ENCODE peak calls at places on chromosomes 16 and 17, in six cellular contexts. R is lung; J is brain microvascular endothelial cell; W is CD4-positive, alpha-beta T cell; I is CD8-positive, alpha-beta T cell; K is endothelial cell. Q is an unnamed sample.

GRCh38 chr17:51617876-51618455 is 357.6 kb downstream of the UTP18 start:
- DNase-seq in I (no peak), K (no peak), R (no peak), W (no peak), J (no peak), Q (no peak)

GRCh38 chr16:57562669-57563486 is 20.4 kb downstream of the ADGRG5 start:
- DNase-seq in W (no peak), I (no peak), R (no peak), J (no peak), K (no peak), Q (peak)

GRCh38 chr16:2090819-2091721 is 43.3 kb downstream of the TSC2 start:
- DNase-seq in R (peak), I (no peak), K (peak), J (peak), W (no peak), Q (no peak)

GRCh38 chr17:28427372-28427771 is 21.4 kb upstream of the SLC46A1 start:
- DNase-seq in J (no peak), R (no peak), K (no peak), I (no peak), W (no peak), Q (no peak)

GRCh38 chr17:70629902-70630301 is 460.6 kb downstream of the KCNJ2 start:
- DNase-seq in W (no peak), J (no peak), R (no peak), K (no peak), I (no peak), Q (no peak)

GRCh38 chr17:51015145-51015558 is 105.5 kb downstream of the SPAG9 start:
- DNase-seq in W (no peak), I (no peak), R (no peak), K (no peak), J (no peak), Q (no peak)

GRCh38 chr17:80780381-80781187 is 211.1 kb upstream of the CHMP6 start:
- DNase-seq in K (no peak), R (no peak), I (no peak), J (no peak), W (no peak), Q (no peak)

GRCh38 chr17:74522381-74523090 is 8.7 kb downstream of the CD300LB start:
- DNase-seq in W (no peak), I (no peak), R (peak), K (no peak), J (no peak), Q (peak)

GRCh38 chr16:81067166-81067565 is 9.9 kb downstream of the C16orf46 start:
- DNase-seq in J (no peak), R (no peak), K (no peak), I (no peak), W (no peak), Q (no peak)

GRCh38 chr16:21194771-21195301 is 16.5 kb downstream of the ZP2 start:
- DNase-seq in J (peak), K (no peak), W (no peak), I (no peak), R (no peak), Q (no peak)

GRCh38 chr17:65683428-65683827 is 122.0 kb upstream of the AXIN2 start:
- DNase-seq in J (no peak), I (no peak), W (no peak), R (no peak), K (no peak), Q (no peak)
- TF ChIP-seq CTCF in J (no peak), I (no peak), W (no peak), R (no peak), K (no peak), Q (no peak)

GRCh38 chr17:63223212-63223911 is 222.7 kb downstream of the CYB561 start:
- DNase-seq in R (no peak), I (no peak), J (no peak), W (no peak), K (no peak), Q (no peak)

GRCh38 chr17:63224644-63225043 is 221.5 kb downstream of the CYB561 start:
- DNase-seq in W (no peak), I (no peak), J (no peak), K (no peak), R (no peak), Q (no peak)

GRCh38 chr17:63221941-63222340 is 224.2 kb downstream of the CYB561 start:
- DNase-seq in K (no peak), I (no peak), J (no peak), W (no peak), R (no peak), Q (no peak)

GRCh38 chr17:63222655-63223054 is 223.5 kb downstream of the CYB561 start:
- DNase-seq in K (no peak), W (no peak), R (no peak), J (peak), I (no peak), Q (no peak)
- TF ChIP-seq CTCF in K (no peak), W (no peak), R (no peak), J (peak), I (no peak), Q (no peak)

GRCh38 chr17:77734371-77735050 is 224.0 kb upstream of the TNRC6C start:
- DNase-seq in I (no peak), J (peak), K (no peak), W (no peak), R (peak), Q (peak)
- TF ChIP-seq CTCF in I (no peak), J (no peak), K (no peak), W (no peak), R (no peak), Q (no peak)

DNA sequence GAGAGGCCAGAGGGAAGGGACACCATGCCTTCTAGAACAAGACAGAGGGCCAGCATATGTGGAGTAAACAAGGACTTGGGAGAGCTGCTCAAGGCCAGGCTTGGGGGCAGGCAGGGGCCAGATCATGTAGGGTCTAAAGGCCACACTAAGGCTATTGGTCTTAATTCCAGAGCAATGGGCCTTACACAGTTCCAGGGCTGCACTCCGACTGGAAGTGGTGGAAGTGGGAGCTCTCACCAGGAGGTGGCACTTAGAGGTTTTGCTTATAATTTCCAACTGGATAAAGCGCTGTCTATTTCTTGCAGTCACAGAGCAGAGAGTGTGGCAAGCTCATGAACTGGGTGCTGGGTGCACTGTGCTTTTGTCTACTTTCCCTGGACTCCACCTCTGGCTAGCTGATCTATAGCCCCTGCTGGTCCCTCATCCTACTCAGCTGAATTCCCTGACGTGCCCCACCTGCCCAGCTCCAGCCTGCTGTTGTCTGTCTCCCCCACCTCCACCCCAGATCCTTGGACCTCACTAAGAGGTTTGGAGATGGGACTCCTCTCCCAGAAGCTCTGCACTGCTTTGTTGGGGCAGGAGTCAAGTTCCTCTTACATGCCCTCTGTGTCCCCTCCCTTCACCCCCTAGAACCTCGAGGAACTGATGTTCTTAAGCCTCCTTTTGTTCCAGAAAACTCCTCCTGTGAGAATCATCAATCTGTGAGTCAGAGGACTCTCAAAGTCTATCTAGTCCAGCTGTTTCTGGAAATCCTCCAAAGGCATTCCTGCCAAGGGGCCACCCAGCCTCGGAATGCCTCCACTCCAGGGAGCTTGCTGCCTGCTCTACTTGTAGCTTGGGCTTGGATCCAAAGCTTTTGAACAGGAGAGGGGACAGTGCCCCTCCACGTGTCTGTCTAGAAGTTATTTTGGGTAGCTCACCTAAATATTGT is 48.1 kb upstream of the KSR1 start:
- DNase-seq in R (no peak), K (no peak), J (peak), W (no peak), I (no peak), Q (no peak)
- TF ChIP-seq CTCF in R (no peak), K (no peak), J (peak), W (no peak), I (no peak), Q (peak)

DNA sequence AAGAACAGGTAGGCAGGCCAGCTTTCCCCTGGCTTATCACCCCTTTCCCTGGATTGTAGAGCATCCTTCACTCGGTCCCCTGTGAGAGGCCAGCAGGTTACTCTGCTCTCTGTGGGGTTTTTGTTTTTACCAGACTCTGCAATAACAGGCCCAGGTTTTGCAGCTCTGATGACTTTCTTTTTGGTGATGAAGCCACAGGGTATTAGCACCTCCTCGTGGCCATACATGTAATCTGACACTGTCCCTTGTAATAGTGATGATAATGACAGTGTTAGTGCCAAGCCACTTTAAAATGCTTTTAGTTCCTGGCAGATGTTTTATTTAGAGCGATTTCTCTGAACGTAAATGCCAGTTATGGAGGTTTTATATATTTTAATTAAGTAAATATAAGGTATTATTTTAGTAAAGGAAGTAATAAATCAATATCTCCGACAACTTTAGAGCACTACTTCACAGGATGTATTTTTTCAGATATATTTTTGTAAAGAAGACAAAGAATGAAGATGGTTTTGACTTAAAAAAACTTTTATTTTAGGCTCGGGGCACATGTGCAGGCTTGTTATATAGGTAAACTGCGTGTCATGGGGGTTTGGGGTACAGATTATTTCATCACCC is 38.0 kb upstream of the CPHXL start:
- DNase-seq in W (peak), R (peak), K (peak), I (peak), J (peak), Q (no peak)
- TF ChIP-seq CTCF in W (peak), R (peak), K (peak), I (peak), J (peak), Q (peak)

DNA sequence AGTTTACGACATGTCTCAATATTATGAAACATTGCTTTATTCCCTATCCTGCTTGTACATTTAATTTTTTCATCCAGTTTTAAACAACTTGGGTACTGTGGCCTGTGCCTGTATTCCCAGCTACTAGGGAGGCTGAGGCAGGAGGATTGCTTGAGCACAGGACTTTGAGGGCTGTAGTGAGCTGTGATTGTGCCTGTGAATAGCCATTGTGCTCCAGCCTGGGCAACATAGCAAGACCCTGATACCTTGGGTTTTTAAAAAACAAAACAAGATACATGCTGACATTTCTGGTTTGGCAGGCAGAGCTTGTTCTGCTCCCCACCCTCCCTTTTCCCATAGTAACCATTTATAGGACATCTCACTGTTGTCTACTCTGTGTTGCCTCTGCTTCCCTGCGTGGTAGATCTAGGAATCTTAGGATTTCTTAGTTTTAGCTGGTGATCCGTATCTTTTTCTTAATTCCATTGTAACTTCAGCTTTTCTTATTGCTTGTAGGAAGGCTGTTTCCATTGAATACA is 35.6 kb downstream of the TENT4B start:
- DNase-seq in K (no peak), I (no peak), J (no peak), W (no peak), R (no peak), Q (no peak)
- TF ChIP-seq CTCF in K (no peak), I (no peak), J (no peak), W (no peak), R (no peak), Q (no peak)

GRCh38 chr17:33028061-33028460 is 36.4 kb downstream of the SPACA3 start:
- DNase-seq in K (no peak), I (no peak), W (no peak), J (no peak), R (no peak), Q (no peak)
- TF ChIP-seq CTCF in K (no peak), I (no peak), W (no peak), J (no peak), R (no peak), Q (no peak)

GRCh38 chr17:43010667-43011308 is 4.2 kb downstream of the IFI35 start:
- DNase-seq in I (no peak), K (no peak), J (no peak), R (no peak), W (no peak), Q (no peak)

GRCh38 chr17:43003542-43004172 is 2.9 kb upstream of the IFI35 start:
- DNase-seq in J (no peak), K (no peak), W (no peak), R (no peak), I (no peak), Q (no peak)

GRCh38 chr17:43011728-43012472 is 5.3 kb downstream of the IFI35 start:
- DNase-seq in J (no peak), R (no peak), W (no peak), K (no peak), I (no peak), Q (no peak)

GRCh38 chr17:43006639-43007551 is at the start of gene IFI35:
- DNase-seq in W (peak), K (peak), R (peak), J (peak), I (peak), Q (peak)
- TF ChIP-seq CTCF in W (peak), K (no peak), R (peak), J (peak), I (peak), Q (peak)

DNA sequence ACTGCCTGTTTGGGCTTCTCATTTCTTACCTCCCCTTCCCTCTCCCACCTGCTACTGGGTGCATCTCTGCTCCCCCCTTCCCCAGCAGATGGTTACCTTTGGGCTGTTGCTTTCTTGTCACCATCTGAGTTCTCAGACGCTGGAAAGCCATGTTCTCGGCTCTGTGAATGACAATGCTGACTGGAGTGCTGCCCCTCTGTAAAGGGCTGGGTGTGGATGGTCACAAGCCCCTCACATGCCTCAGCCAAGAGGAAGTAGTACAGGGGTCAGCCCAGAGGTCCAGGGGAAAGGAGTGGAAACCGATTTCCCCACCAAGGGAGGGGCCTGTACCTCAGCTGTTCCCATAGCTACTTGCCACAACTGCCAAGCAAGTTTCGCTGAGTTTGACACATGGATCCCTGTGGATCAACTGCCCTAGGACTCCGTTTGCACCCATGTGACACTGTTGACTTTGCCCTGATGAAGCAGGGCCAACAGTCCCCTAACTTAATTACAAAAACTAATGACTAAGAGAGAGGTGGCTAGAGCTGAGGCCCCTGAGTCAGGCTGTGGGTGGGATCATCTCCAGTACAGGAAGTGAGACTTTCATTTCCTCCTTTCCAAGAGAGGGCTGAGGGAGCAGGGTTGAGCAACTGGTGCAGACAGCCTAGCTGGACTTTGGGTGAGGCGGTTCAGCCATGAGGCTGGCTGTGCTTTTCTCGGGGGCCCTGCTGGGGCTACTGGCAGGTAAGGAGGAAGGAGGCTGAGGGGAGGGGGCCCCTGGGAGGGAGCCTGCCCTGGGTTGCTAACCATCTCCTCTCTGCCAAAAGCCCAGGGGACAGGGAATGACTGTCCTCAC is at the start of gene CD68:
- DNase-seq in J (peak), I (peak), K (no peak), R (peak), W (peak), Q (no peak)
- TF ChIP-seq CTCF in J (no peak), I (no peak), K (no peak), R (no peak), W (no peak), Q (no peak)